ENCODE peak calls at places on chromosomes 11 and 22, in four cellular contexts. Q, H, G and Z are unnamed samples.

GRCh38 chr11:2302280-2302843 is 549 bp downstream of the TSPAN32 start:
- DNase-seq in H (no peak), G (peak), Q (no peak), Z (no peak)

GRCh38 chr11:126197277-126197939 is 14.0 kb downstream of the RPUSD4 start:
- DNase-seq in H (no peak), Q (no peak), G (no peak), Z (no peak)

GRCh38 chr11:107598225-107599139 is 7.5 kb downstream of the ELMOD1 start:
- DNase-seq in Q (peak), H (no peak), G (peak), Z (peak)

GRCh38 chr11:124801636-124802312 is 1.6 kb upstream of the MSANTD2 start:
- DNase-seq in H (no peak), Q (no peak), G (no peak), Z (no peak)

GRCh38 chr11:112033902-112034301 is 8.7 kb downstream of the DLAT start:
- DNase-seq in G (no peak), H (no peak), Q (no peak), Z (no peak)

GRCh38 chr22:23901600-23901999 is 7.4 kb downstream of the MIF start:
- DNase-seq in Q (no peak), G (peak), H (no peak), Z (no peak)

GRCh38 chr22:42365337-42365865 is 66.8 kb downstream of the NFAM1 start:
- DNase-seq in G (no peak), Q (no peak), H (no peak), Z (peak)

GRCh38 chr22:40009231-40009769 is 14.5 kb downstream of the FAM83F start:
- DNase-seq in G (peak), Q (no peak), H (no peak), Z (peak)

GRCh38 chr11:69449320-69450063 is 32.0 kb upstream of the LINC01488 start:
- DNase-seq in H (peak), Q (no peak), G (peak), Z (no peak)

GRCh38 chr11:45151362-45151982 is 5.0 kb downstream of the PRDM11 start:
- DNase-seq in G (no peak), H (no peak), Q (no peak), Z (no peak)

DNA sequence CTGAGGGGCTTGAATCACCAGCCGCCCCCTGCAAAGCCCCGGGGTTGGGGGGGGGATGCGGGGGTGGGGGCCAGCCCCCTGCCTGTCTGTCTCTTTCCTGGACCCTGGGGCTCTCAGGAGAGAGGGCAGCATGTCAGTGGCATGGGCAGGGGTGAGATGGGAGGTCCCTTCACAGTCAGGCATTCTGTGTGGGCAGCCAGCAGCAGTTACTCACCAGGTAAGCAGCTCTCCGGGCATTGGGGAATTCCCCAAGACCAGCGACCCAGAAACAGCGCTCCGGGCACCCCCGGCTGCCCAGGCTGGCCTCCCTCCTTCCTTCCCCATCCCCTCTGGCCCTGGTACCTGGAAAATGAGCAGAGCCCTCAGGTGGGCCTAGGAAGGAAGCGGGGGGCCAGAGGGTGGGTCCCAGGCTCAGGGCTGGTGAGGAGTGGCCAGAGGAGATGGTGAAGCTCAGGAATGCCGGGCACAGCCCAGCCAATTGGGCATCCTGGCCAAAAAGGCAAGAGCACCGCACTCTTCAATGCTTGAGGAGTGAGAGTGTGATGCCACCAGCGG is 4.2 kb upstream of the LIF start:
- DNase-seq in G (no peak), Q (no peak), H (no peak), Z (no peak)
- TF ChIP-seq ELF4 in G (no peak), Q (no peak), H (no peak), Z (no peak)

GRCh38 chr11:121595717-121596156 is 143.0 kb upstream of the SORL1-AS1 start:
- DNase-seq in Q (no peak), G (no peak), H (no peak), Z (no peak)
- TF ChIP-seq ELF4 in Q (no peak), G (no peak), H (no peak), Z (no peak)

GRCh38 chr11:14480716-14481115 is 18.9 kb downstream of the COPB1 start:
- DNase-seq in H (no peak), G (no peak), Q (no peak), Z (no peak)
- TF ChIP-seq ELF4 in H (no peak), G (no peak), Q (no peak), Z (no peak)

DNA sequence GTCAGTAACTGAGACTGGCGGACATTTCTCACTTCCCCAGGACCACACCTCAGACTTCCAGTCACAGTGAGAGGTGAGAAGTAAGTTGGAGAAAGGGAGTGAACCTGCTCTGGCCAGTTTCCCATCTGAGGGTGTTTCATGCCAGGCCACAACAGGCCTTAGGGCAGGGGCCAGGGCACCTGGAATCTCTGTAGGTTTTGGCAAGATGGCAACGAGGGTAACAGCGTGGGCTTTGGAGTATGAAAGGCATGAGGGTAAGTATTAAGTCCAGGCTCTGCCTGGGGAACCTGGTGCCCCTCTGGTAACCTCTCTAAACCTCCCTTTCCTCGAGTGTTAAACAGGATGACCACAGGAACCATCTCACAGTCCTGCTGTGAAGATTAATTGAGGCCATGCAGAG is 28.5 kb upstream of the ABCC8 start:
- DNase-seq in G (no peak), Q (no peak), H (no peak), Z (no peak)
- TF ChIP-seq ELF4 in G (no peak), Q (no peak), H (no peak), Z (no peak)

GRCh38 chr11:113542420-113542819 is 67.2 kb upstream of the DRD2 start:
- DNase-seq in G (no peak), Q (no peak), H (no peak), Z (no peak)
- TF ChIP-seq ELF4 in G (no peak), Q (no peak), H (no peak), Z (no peak)